ENCODE peak calls at places on chromosomes 7 and 10, in five cellular contexts. One of them, this sample, is unnamed.

GRCh38 chr10:96560970-96561887 is 25.6 kb downstream of the TM9SF3 start:
- DNase-seq in NCI-H1092: no peak
- DNase-seq in NCI-H460: no peak
- DNase-seq in GM18507: no peak
- DNase-seq in hypothalamus: no peak
- DNase-seq in this sample: no peak

GRCh38 chr7:27180431-27181175 is 4.4 kb downstream of the HOXA11 start:
- DNase-seq in NCI-H460: no peak
- DNase-seq in NCI-H1092: no peak
- DNase-seq in hypothalamus: no peak
- DNase-seq in GM18507: no peak
- DNase-seq in this sample: no peak

GRCh38 chr7:130393095-130393494 is 12.8 kb downstream of the CPA1 start:
- DNase-seq in NCI-H460: no peak
- DNase-seq in NCI-H1092: no peak
- DNase-seq in hypothalamus: no peak
- DNase-seq in GM18507: no peak
- DNase-seq in this sample: no peak

GRCh38 chr10:10831085-10831484 is 186.6 kb upstream of the CELF2 start:
- DNase-seq in NCI-H460: no peak
- DNase-seq in hypothalamus: no peak
- DNase-seq in NCI-H1092: no peak
- DNase-seq in GM18507: no peak
- DNase-seq in this sample: no peak

GRCh38 chr10:43255644-43256431 is 11.0 kb downstream of the RASGEF1A start:
- DNase-seq in hypothalamus: no peak
- DNase-seq in GM18507: peak; percentile 54
- DNase-seq in NCI-H1092: no peak
- DNase-seq in NCI-H460: peak; percentile 45
- DNase-seq in this sample: peak; percentile 76

GRCh38 chr10:8037199-8037801 is 17.2 kb upstream of the GATA3 start:
- DNase-seq in NCI-H460: no peak
- DNase-seq in GM18507: no peak
- DNase-seq in NCI-H1092: no peak
- DNase-seq in hypothalamus: no peak
- DNase-seq in this sample: peak; percentile 11

GRCh38 chr7:47361746-47362215 is 220.1 kb downstream of the TNS3 start:
- DNase-seq in GM18507: no peak
- DNase-seq in hypothalamus: no peak
- DNase-seq in NCI-H460: peak; percentile 33
- DNase-seq in NCI-H1092: no peak
- DNase-seq in this sample: no peak

GRCh38 chr10:91944880-91945630 is 21.5 kb downstream of the BTAF1 start:
- DNase-seq in NCI-H1092: no peak
- DNase-seq in NCI-H460: no peak
- DNase-seq in hypothalamus: no peak
- DNase-seq in GM18507: no peak
- DNase-seq in this sample: no peak

GRCh38 chr10:66322261-66322660 is 603.6 kb upstream of the LRRTM3 start:
- DNase-seq in NCI-H460: no peak
- DNase-seq in GM18507: no peak
- DNase-seq in NCI-H1092: no peak
- DNase-seq in hypothalamus: no peak
- DNase-seq in this sample: no peak

GRCh38 chr7:50761722-50762121 is 21.0 kb downstream of the GRB10 start:
- DNase-seq in NCI-H1092: no peak
- DNase-seq in hypothalamus: no peak
- DNase-seq in NCI-H460: no peak
- DNase-seq in GM18507: no peak
- DNase-seq in this sample: no peak

GRCh38 chr7:129210256-129210988 is 14.4 kb upstream of the AHCYL2 start:
- DNase-seq in NCI-H460: peak; percentile 67
- DNase-seq in GM18507: peak; percentile 80
- DNase-seq in NCI-H1092: peak; percentile 77
- DNase-seq in hypothalamus: no peak
- DNase-seq in this sample: peak; percentile 88

GRCh38 chr10:34314457-34314856 is 500.6 kb downstream of the PARD3 start:
- DNase-seq in GM18507: no peak
- DNase-seq in hypothalamus: no peak
- DNase-seq in NCI-H460: no peak
- DNase-seq in NCI-H1092: no peak
- DNase-seq in this sample: no peak

GRCh38 chr10:101511938-101512337 is 76.1 kb downstream of the POLL start:
- DNase-seq in hypothalamus: no peak
- DNase-seq in NCI-H1092: no peak
- DNase-seq in NCI-H460: no peak
- DNase-seq in GM18507: no peak
- DNase-seq in this sample: no peak

GRCh38 chr7:70693690-70694356 is 438.1 kb upstream of the GALNT17 start:
- DNase-seq in GM18507: peak; percentile 48
- DNase-seq in hypothalamus: no peak
- DNase-seq in NCI-H460: peak; percentile 51
- DNase-seq in NCI-H1092: peak; percentile 59
- DNase-seq in this sample: peak; percentile 75

GRCh38 chr7:29196191-29196590 is 1.6 kb downstream of the CHN2 start:
- DNase-seq in NCI-H460: no peak
- DNase-seq in hypothalamus: no peak
- DNase-seq in GM18507: no peak
- DNase-seq in NCI-H1092: peak; percentile 26
- DNase-seq in this sample: no peak

GRCh38 chr7:158369866-158370265 is 217.8 kb downstream of the PTPRN2 start:
- DNase-seq in NCI-H460: no peak
- DNase-seq in hypothalamus: no peak
- DNase-seq in GM18507: no peak
- DNase-seq in NCI-H1092: no peak
- DNase-seq in this sample: no peak

GRCh38 chr7:130201796-130202195 is 3.4 kb downstream of the TMEM209 start:
- DNase-seq in NCI-H1092: no peak
- DNase-seq in NCI-H460: no peak
- DNase-seq in hypothalamus: no peak
- DNase-seq in GM18507: no peak
- DNase-seq in this sample: no peak

GRCh38 chr7:128176696-128177095 is 64.4 kb upstream of the LEP start:
- DNase-seq in hypothalamus: no peak
- DNase-seq in NCI-H460: no peak
- DNase-seq in GM18507: no peak
- DNase-seq in NCI-H1092: no peak
- DNase-seq in this sample: no peak

GRCh38 chr7:107396990-107397389 is 72.9 kb upstream of the GPR22 start:
- DNase-seq in GM18507: no peak
- DNase-seq in NCI-H1092: no peak
- DNase-seq in NCI-H460: no peak
- DNase-seq in hypothalamus: no peak
- DNase-seq in this sample: no peak

GRCh38 chr10:133325761-133326463 is 10.8 kb downstream of the CALY start:
- DNase-seq in NCI-H1092: no peak
- DNase-seq in NCI-H460: no peak
- DNase-seq in hypothalamus: no peak
- DNase-seq in GM18507: no peak
- DNase-seq in this sample: no peak

GRCh38 chr7:128785738-128786137 is 6.0 kb upstream of the CCDC136 start:
- DNase-seq in hypothalamus: no peak
- DNase-seq in NCI-H1092: no peak
- DNase-seq in NCI-H460: no peak
- DNase-seq in GM18507: no peak
- DNase-seq in this sample: no peak

GRCh38 chr7:121262221-121262620 is 66.6 kb upstream of the WNT16 start:
- DNase-seq in GM18507: no peak
- DNase-seq in NCI-H460: no peak
- DNase-seq in hypothalamus: no peak
- DNase-seq in NCI-H1092: no peak
- DNase-seq in this sample: no peak

GRCh38 chr10:5575482-5576153 is 50.9 kb downstream of the CALML3 start:
- DNase-seq in NCI-H460: no peak
- DNase-seq in hypothalamus: no peak
- DNase-seq in NCI-H1092: no peak
- DNase-seq in GM18507: no peak
- DNase-seq in this sample: no peak

GRCh38 chr10:124530215-124530665 is 68.6 kb downstream of the LHPP start:
- DNase-seq in NCI-H460: peak; percentile 82
- DNase-seq in GM18507: peak; percentile 84
- DNase-seq in hypothalamus: peak; percentile 45
- DNase-seq in NCI-H1092: peak; percentile 35
- DNase-seq in this sample: peak; percentile 95

GRCh38 chr7:3028071-3028766 is 15.4 kb downstream of the CARD11 start:
- DNase-seq in hypothalamus: no peak
- DNase-seq in NCI-H460: peak; percentile 17
- DNase-seq in NCI-H1092: no peak
- DNase-seq in GM18507: no peak
- DNase-seq in this sample: no peak

GRCh38 chr7:119175916-119176627 is 951.6 kb downstream of the ANKRD7 start:
- DNase-seq in hypothalamus: peak; percentile 9
- DNase-seq in NCI-H460: peak; percentile 78
- DNase-seq in NCI-H1092: peak; percentile 81
- DNase-seq in GM18507: no peak
- DNase-seq in this sample: peak; percentile 15

GRCh38 chr7:75842836-75843446 is 29.3 kb upstream of the CCL24 start:
- DNase-seq in NCI-H1092: no peak
- DNase-seq in hypothalamus: no peak
- DNase-seq in NCI-H460: peak; percentile 22
- DNase-seq in GM18507: no peak
- DNase-seq in this sample: peak; percentile 62

GRCh38 chr7:15199482-15199881 is 296.9 kb upstream of the DGKB start:
- DNase-seq in hypothalamus: no peak
- DNase-seq in GM18507: no peak
- DNase-seq in NCI-H460: peak; percentile 8
- DNase-seq in NCI-H1092: no peak
- DNase-seq in this sample: no peak

GRCh38 chr7:2165610-2166594 is 66.8 kb downstream of the MAD1L1 start:
- DNase-seq in hypothalamus: no peak
- DNase-seq in NCI-H1092: no peak
- DNase-seq in NCI-H460: no peak
- DNase-seq in GM18507: peak; percentile 63
- DNase-seq in this sample: peak; percentile 89

GRCh38 chr7:35487402-35487801 is 207.5 kb downstream of the HERPUD2 start:
- DNase-seq in hypothalamus: no peak
- DNase-seq in NCI-H1092: no peak
- DNase-seq in GM18507: no peak
- DNase-seq in NCI-H460: no peak
- DNase-seq in this sample: no peak

GRCh38 chr7:23918856-23919255 is 208.8 kb downstream of the STK31 start:
- DNase-seq in NCI-H460: no peak
- DNase-seq in hypothalamus: no peak
- DNase-seq in GM18507: no peak
- DNase-seq in NCI-H1092: no peak
- DNase-seq in this sample: no peak

GRCh38 chr7:6636741-6637543 is at the start of gene ZNF316:
- DNase-seq in NCI-H1092: no peak
- DNase-seq in hypothalamus: peak; percentile 20
- DNase-seq in NCI-H460: peak; percentile 17
- DNase-seq in GM18507: peak; percentile 88
- DNase-seq in this sample: peak; percentile 95

GRCh38 chr7:107658467-107658866 is 2.2 kb upstream of the SLC26A4 start:
- DNase-seq in hypothalamus: no peak
- DNase-seq in NCI-H1092: no peak
- DNase-seq in NCI-H460: no peak
- DNase-seq in GM18507: no peak
- DNase-seq in this sample: no peak

This sample was measured in GM10248.